ENCODE peak calls at places on chromosomes 5 and 9, in seven cellular contexts. D, V, U, M, N, T and O are unnamed samples.

GRCh38 chr9:16386579-16387077 is 483.8 kb downstream of the BNC2 start:
- DNase-seq in D (no peak), V (peak; percentile 16), U (no peak), M (no peak), N (no peak), T (no peak), O (no peak)

GRCh38 chr5:147836439-147836838 is 5.0 kb upstream of the SPINK1 start:
- DNase-seq in D (no peak), V (no peak), U (no peak), M (no peak), N (no peak), T (no peak), O (no peak)

GRCh38 chr9:107024193-107024592 is 161.2 kb downstream of the ZNF462 start:
- DNase-seq in D (no peak), V (no peak), U (no peak), M (no peak), N (peak; percentile 45), T (no peak), O (no peak)

GRCh38 chr5:31048975-31049290 is 144.6 kb upstream of the CDH6 start:
- DNase-seq in D (no peak), V (no peak), U (no peak), M (no peak), N (no peak), T (no peak), O (no peak)

GRCh38 chr5:120735076-120735475 is 271.0 kb downstream of the PRR16 start:
- DNase-seq in D (no peak), V (no peak), U (no peak), M (no peak), N (no peak), T (no peak), O (no peak)

GRCh38 chr9:133835273-133835901 is 97.2 kb upstream of the SARDH start:
- DNase-seq in D (no peak), V (no peak), U (no peak), M (no peak), N (no peak), T (no peak), O (peak; percentile 74)

GRCh38 chr5:147616401-147616800 is 106.5 kb upstream of the DPYSL3 start:
- DNase-seq in D (no peak), V (no peak), U (no peak), M (no peak), N (no peak), T (no peak), O (no peak)

GRCh38 chr5:343461-344401 is 22.2 kb downstream of the AHRR start:
- DNase-seq in D (peak; percentile 49), V (no peak), U (peak; percentile 62), M (no peak), N (no peak), T (peak; percentile 50), O (peak; percentile 72)

GRCh38 chr5:15008476-15008875 is 136.9 kb upstream of the ANKH start:
- DNase-seq in D (peak; percentile 97), V (no peak), U (no peak), M (peak; percentile 90), N (no peak), T (peak; percentile 81), O (peak; percentile 29)

GRCh38 chr9:87122947-87123685 is 175.8 kb upstream of the GAS1 start:
- DNase-seq in D (no peak), V (no peak), U (no peak), M (no peak), N (no peak), T (no peak), O (no peak)

GRCh38 chr9:8772302-8772701 is 972.7 kb upstream of the DMAC1 start:
- DNase-seq in D (no peak), V (no peak), U (no peak), M (no peak), N (no peak), T (no peak), O (no peak)

GRCh38 chr5:96668725-96669124 is 6.5 kb downstream of the CAST start:
- DNase-seq in D (no peak), V (no peak), U (no peak), M (no peak), N (no peak), T (no peak), O (no peak)
- TF ChIP-seq CTCF in D (no peak), V (no peak), U (peak; percentile 33), M (no peak), N (no peak), T (no peak), O (no peak)

GRCh38 chr5:82244854-82245635 is 33.1 kb downstream of the RPS23 start:
- DNase-seq in D (no peak), V (no peak), U (no peak), M (no peak), N (no peak), T (no peak), O (no peak)
- TF ChIP-seq CTCF in D (no peak), V (peak; percentile 8), U (no peak), M (no peak), N (no peak), T (no peak), O (no peak)

GRCh38 chr9:32873131-32873530 is 89.8 kb downstream of the TMEM215 start:
- DNase-seq in D (no peak), V (no peak), U (no peak), M (no peak), N (no peak), T (no peak), O (no peak)
- TF ChIP-seq CTCF in D (no peak), V (no peak), U (no peak), M (no peak), N (no peak), T (no peak), O (no peak)

GRCh38 chr9:82532504-82532903 is 530.4 kb downstream of the RASEF start:
- DNase-seq in D (no peak), V (no peak), U (no peak), M (no peak), N (no peak), T (no peak), O (no peak)
- TF ChIP-seq CTCF in D (peak; percentile 52), V (no peak), U (no peak), M (peak; percentile 16), N (no peak), T (peak; percentile 29), O (no peak)

GRCh38 chr5:62305715-62306493 is at the start of gene KIF2A:
- DNase-seq in D (peak; percentile 87), V (peak; percentile 91), U (peak; percentile 90), M (peak; percentile 94), N (peak; percentile 78), T (peak; percentile 88), O (peak; percentile 92)
- TF ChIP-seq CTCF in D (peak; percentile 42), V (peak; percentile 3), U (no peak), M (peak; percentile 21), N (no peak), T (no peak), O (no peak)

DNA sequence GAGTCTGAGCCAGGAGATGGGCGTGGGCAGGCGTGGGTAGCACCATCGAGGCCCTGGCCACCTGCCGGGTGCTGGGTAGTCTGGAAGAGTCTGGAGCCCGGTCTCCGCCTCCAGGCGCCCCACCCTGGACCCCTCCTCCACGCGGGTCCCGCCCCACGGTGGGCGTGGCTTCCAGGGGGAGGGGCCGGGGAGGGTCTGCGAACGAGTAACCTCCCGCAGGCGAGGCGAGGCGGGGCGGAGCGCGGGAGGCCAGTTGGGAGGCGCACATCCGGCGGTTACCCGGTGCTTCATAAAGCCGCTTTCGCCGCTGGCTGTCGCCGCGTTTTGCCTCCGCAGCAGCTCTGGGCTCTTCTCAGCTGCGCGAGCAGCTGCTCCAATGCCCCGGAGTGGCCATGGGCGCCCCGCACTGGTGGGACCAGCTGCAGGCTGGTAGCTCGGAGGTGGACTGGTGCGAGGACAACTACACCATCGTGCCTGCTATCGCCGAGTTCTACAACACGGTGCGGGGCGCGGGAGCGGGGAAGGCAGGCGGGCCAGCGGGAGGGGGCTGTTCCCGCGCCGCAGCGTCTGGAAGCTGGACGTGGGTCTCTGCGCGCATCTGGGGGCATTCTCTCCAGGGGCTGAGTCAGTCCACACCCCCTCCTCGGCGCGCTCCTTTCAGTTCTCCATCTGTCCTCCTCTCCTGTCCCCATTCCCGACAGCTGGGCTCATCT is at the start of gene ACER2:
- DNase-seq in D (peak; percentile 91), V (peak; percentile 96), U (peak; percentile 98), M (peak; percentile 97), N (peak; percentile 66), T (peak; percentile 97), O (peak; percentile 100)
- TF ChIP-seq CTCF in D (peak; percentile 32), V (peak; percentile 39), U (no peak), M (peak; percentile 13), N (no peak), T (no peak), O (no peak)

GRCh38 chr9:1018121-1018520 is 32.0 kb upstream of the DMRT2 start:
- DNase-seq in D (no peak), V (peak; percentile 21), U (peak; percentile 65), M (no peak), N (no peak), T (no peak), O (peak; percentile 68)
- TF ChIP-seq CTCF in D (peak; percentile 48), V (peak; percentile 29), U (peak; percentile 0), M (peak; percentile 13), N (peak; percentile 49), T (peak; percentile 19), O (peak; percentile 38)